ENCODE peak calls at places on chromosomes 2 and 18, in four cellular contexts. One of them, this sample, is unnamed.

GRCh38 chr18:9017900-9018217 is 84.6 kb upstream of the NDUFV2 start:
- DNase-seq in AG10803: peak
- DNase-seq in fibroblast of villous mesenchyme: no peak
- DNase-seq in skeletal muscle cell: peak
- DNase-seq in this sample: no peak

GRCh38 chr18:32730620-32731021 is 42.2 kb downstream of the KLHL14 start:
- DNase-seq in AG10803: peak
- DNase-seq in skeletal muscle cell: no peak
- DNase-seq in fibroblast of villous mesenchyme: peak
- DNase-seq in this sample: peak

GRCh38 chr2:33616873-33617272 is 17.8 kb upstream of the FAM98A start:
- DNase-seq in skeletal muscle cell: no peak
- DNase-seq in AG10803: no peak
- DNase-seq in fibroblast of villous mesenchyme: no peak
- DNase-seq in this sample: no peak

GRCh38 chr2:16900405-16901025 is 234.9 kb upstream of the CYRIA start:
- DNase-seq in AG10803: no peak
- DNase-seq in fibroblast of villous mesenchyme: peak
- DNase-seq in skeletal muscle cell: no peak
- DNase-seq in this sample: no peak

GRCh38 chr2:231390667-231391066 is 4.8 kb upstream of the B3GNT7 start:
- DNase-seq in skeletal muscle cell: no peak
- DNase-seq in fibroblast of villous mesenchyme: no peak
- DNase-seq in AG10803: no peak
- DNase-seq in this sample: no peak

GRCh38 chr2:212327171-212327809 is 211.3 kb downstream of the ERBB4 start:
- DNase-seq in fibroblast of villous mesenchyme: no peak
- DNase-seq in AG10803: no peak
- DNase-seq in skeletal muscle cell: no peak
- DNase-seq in this sample: no peak

GRCh38 chr2:12009323-12009905 is 263.0 kb downstream of the LPIN1 start:
- DNase-seq in skeletal muscle cell: no peak
- DNase-seq in AG10803: no peak
- DNase-seq in fibroblast of villous mesenchyme: no peak
- DNase-seq in this sample: no peak

GRCh38 chr2:235774153-235774552 is 280.3 kb downstream of the AGAP1 start:
- DNase-seq in AG10803: no peak
- DNase-seq in skeletal muscle cell: no peak
- DNase-seq in fibroblast of villous mesenchyme: no peak
- DNase-seq in this sample: no peak

GRCh38 chr2:230866704-230867561 is 2.2 kb downstream of the ITM2C start:
- DNase-seq in AG10803: peak
- DNase-seq in fibroblast of villous mesenchyme: peak
- DNase-seq in skeletal muscle cell: no peak
- DNase-seq in this sample: peak

GRCh38 chr2:220053919-220054318 is 426.5 kb downstream of the SLC4A3 start:
- DNase-seq in fibroblast of villous mesenchyme: no peak
- DNase-seq in skeletal muscle cell: no peak
- DNase-seq in AG10803: no peak
- DNase-seq in this sample: peak

GRCh38 chr2:156333951-156334495 is 1.5 kb upstream of the NR4A2 start:
- DNase-seq in skeletal muscle cell: no peak
- DNase-seq in AG10803: peak
- DNase-seq in fibroblast of villous mesenchyme: peak
- DNase-seq in this sample: peak

GRCh38 chr18:43917487-43917886 is 640.2 kb upstream of the SYT4 start:
- DNase-seq in AG10803: no peak
- DNase-seq in skeletal muscle cell: no peak
- DNase-seq in fibroblast of villous mesenchyme: no peak
- DNase-seq in this sample: no peak

GRCh38 chr18:2410688-2411087 is 160.6 kb downstream of the METTL4 start:
- DNase-seq in fibroblast of villous mesenchyme: no peak
- DNase-seq in skeletal muscle cell: no peak
- DNase-seq in AG10803: no peak
- DNase-seq in this sample: peak

GRCh38 chr18:35345460-35345921 is 1.3 kb upstream of the ZNF24 start:
- DNase-seq in AG10803: no peak
- DNase-seq in skeletal muscle cell: no peak
- DNase-seq in fibroblast of villous mesenchyme: peak
- DNase-seq in this sample: no peak

GRCh38 chr18:60649816-60650215 is 277.2 kb upstream of the MC4R start:
- DNase-seq in AG10803: no peak
- DNase-seq in fibroblast of villous mesenchyme: no peak
- DNase-seq in skeletal muscle cell: no peak
- DNase-seq in this sample: no peak

GRCh38 chr2:226800941-226801784 is 1.5 kb upstream of the IRS1 start:
- DNase-seq in fibroblast of villous mesenchyme: peak
- DNase-seq in AG10803: peak
- DNase-seq in skeletal muscle cell: no peak
- DNase-seq in this sample: peak
- H3K4me3 ChIP-seq in fibroblast of villous mesenchyme: peak
- H3K4me3 ChIP-seq in AG10803: peak
- H3K4me3 ChIP-seq in skeletal muscle cell: peak
- H3K4me3 ChIP-seq in this sample: peak

DNA sequence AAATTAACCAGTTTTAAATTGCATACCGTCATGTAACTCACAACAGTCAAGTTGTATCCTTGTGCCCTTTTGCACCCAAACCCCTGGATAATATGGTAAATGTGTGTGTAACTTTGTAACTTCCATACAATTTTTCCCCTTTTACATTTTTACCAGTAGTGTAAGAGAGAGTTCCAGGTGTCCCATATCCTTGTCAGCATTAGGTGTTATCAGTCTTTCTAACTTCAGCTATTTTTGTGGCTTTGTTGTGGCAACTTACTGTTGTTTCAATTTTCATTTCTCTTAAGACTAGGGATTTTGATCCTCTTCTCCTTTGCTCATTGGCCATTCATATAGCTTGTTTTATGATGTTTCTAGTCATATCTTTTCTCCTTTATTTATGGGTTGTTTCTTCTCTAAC is 94.6 kb downstream of the LCLAT1 start:
- DNase-seq in AG10803: no peak
- DNase-seq in skeletal muscle cell: no peak
- DNase-seq in fibroblast of villous mesenchyme: peak
- DNase-seq in this sample: peak
- H3K4me3 ChIP-seq in AG10803: no peak
- H3K4me3 ChIP-seq in skeletal muscle cell: no peak
- H3K4me3 ChIP-seq in fibroblast of villous mesenchyme: no peak
- H3K4me3 ChIP-seq in this sample: no peak

GRCh38 chr2:215430528-215431187 is 5.2 kb downstream of the FN1 start:
- DNase-seq in fibroblast of villous mesenchyme: peak
- DNase-seq in skeletal muscle cell: no peak
- DNase-seq in AG10803: peak
- DNase-seq in this sample: peak

GRCh38 chr2:215432759-215433594 is 2.9 kb downstream of the FN1 start:
- DNase-seq in skeletal muscle cell: no peak
- DNase-seq in fibroblast of villous mesenchyme: peak
- DNase-seq in AG10803: peak
- DNase-seq in this sample: peak

GRCh38 chr2:215429424-215429823 is 6.4 kb downstream of the FN1 start:
- DNase-seq in AG10803: peak
- DNase-seq in fibroblast of villous mesenchyme: no peak
- DNase-seq in skeletal muscle cell: no peak
- DNase-seq in this sample: peak

GRCh38 chr2:215431778-215432758 is 3.8 kb downstream of the FN1 start:
- DNase-seq in AG10803: peak
- DNase-seq in fibroblast of villous mesenchyme: peak
- DNase-seq in skeletal muscle cell: no peak
- DNase-seq in this sample: peak

DNA sequence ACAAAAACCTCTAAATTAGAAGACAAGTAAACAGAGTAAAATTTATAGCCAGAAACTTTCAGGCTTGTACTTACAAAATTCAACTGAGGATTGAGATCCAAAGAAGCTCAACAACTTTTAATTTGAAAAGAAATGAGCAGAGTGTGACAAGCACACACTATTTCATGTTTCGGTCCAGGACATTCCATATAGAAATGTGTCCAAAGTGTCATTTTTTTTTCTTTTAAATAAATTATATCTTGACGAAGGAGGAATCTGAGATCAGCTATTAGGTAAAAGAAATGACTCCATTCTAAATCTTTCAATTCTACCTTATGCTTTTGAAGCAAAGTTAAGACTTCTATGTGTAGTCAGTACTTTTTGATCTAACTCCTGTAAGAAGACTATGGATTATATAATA is 4.6 kb downstream of the FN1 start:
- DNase-seq in fibroblast of villous mesenchyme: peak
- DNase-seq in AG10803: peak
- DNase-seq in skeletal muscle cell: no peak
- DNase-seq in this sample: no peak
- H3K4me3 ChIP-seq in fibroblast of villous mesenchyme: peak
- H3K4me3 ChIP-seq in AG10803: peak
- H3K4me3 ChIP-seq in skeletal muscle cell: peak
- H3K4me3 ChIP-seq in this sample: peak

DNA sequence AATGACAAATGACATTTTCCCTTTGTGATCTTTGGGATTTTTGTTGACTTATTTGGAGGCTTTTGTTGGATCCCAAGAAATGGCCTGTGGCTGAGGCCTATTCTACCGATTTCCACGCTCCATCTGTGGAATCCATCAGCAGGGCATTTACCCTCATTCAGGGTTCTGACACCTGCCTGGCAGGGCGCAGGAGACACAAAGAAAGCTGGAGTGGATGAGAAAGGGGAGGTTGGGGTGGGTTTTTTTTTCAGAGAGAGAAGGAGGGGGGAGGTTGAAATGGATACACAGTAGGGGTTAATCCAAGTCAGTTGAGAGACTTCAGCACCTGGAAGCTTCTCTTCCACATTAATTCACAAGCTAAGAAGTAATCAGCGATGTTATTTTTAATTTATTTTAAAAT is 59.7 kb downstream of the PAX3 start:
- DNase-seq in fibroblast of villous mesenchyme: no peak
- DNase-seq in AG10803: no peak
- DNase-seq in skeletal muscle cell: no peak
- DNase-seq in this sample: no peak
- H3K4me3 ChIP-seq in fibroblast of villous mesenchyme: no peak
- H3K4me3 ChIP-seq in AG10803: no peak
- H3K4me3 ChIP-seq in skeletal muscle cell: no peak
- H3K4me3 ChIP-seq in this sample: no peak

GRCh38 chr2:148887349-148888002 is 12.4 kb downstream of the KIF5C start:
- DNase-seq in AG10803: no peak
- DNase-seq in skeletal muscle cell: no peak
- DNase-seq in fibroblast of villous mesenchyme: no peak
- DNase-seq in this sample: no peak
- H3K4me3 ChIP-seq in AG10803: peak
- H3K4me3 ChIP-seq in skeletal muscle cell: peak
- H3K4me3 ChIP-seq in fibroblast of villous mesenchyme: peak
- H3K4me3 ChIP-seq in this sample: no peak

This sample was measured in cardiac fibroblast.